ENCODE peak calls at places on chromosomes 4 and X, in seven cellular contexts. A, S, D, M, B, Z and Y are unnamed samples.
A peak's percentile ranks its signal among the peaks of the same experiment; 100 is the strongest.

GRCh38 chrX:139204903-139205667 is 325.5 kb upstream of the F9 start:
- DNase-seq in D (no peak), S (no peak), Z (no peak), A (peak; percentile 59), B (no peak), M (peak; percentile 21), Y (no peak)

GRCh38 chr4:77582151-77582550 is 23.5 kb upstream of the CXCL13 start:
- DNase-seq in B (no peak), D (no peak), Z (no peak), A (peak; percentile 26), S (no peak), M (no peak), Y (no peak)

GRCh38 chr4:98747659-98748091 is 89.3 kb upstream of the TSPAN5 start:
- DNase-seq in Z (no peak), D (no peak), B (no peak), A (peak; percentile 20), M (no peak), S (no peak), Y (peak; percentile 46)

GRCh38 chr4:169164669-169165415 is 105.9 kb downstream of the SH3RF1 start:
- DNase-seq in A (peak; percentile 72), Z (no peak), S (no peak), D (no peak), B (no peak), M (no peak), Y (no peak)

GRCh38 chrX:115449742-115450141 is 111.2 kb upstream of the PLS3 start:
- DNase-seq in S (no peak), A (peak; percentile 56), D (peak; percentile 74), B (no peak), M (peak; percentile 64), Z (no peak), Y (no peak)

GRCh38 chrX:153926863-153927685 is 1.0 kb upstream of the ARHGAP4 start:
- DNase-seq in B (no peak), M (no peak), A (peak; percentile 30), D (peak; percentile 85), S (no peak), Z (no peak), Y (peak; percentile 54)

GRCh38 chrX:51893931-51894696 is 691 bp downstream of the MAGED1 start:
- DNase-seq in A (peak; percentile 29), D (no peak), M (peak; percentile 48), S (no peak), B (no peak), Z (no peak), Y (peak; percentile 2)

GRCh38 chrX:154482786-154483185 is 3.6 kb downstream of the UBL4A start:
- DNase-seq in D (no peak), A (no peak), M (no peak), Z (no peak), B (no peak), S (no peak), Y (no peak)

GRCh38 chr4:151256134-151256533 is 20.8 kb upstream of the PRSS48 start:
- DNase-seq in B (no peak), S (no peak), M (no peak), Z (no peak), A (no peak), D (no peak), Y (peak; percentile 49)

GRCh38 chrX:73913580-73913979 is 350.6 kb downstream of the CHIC1 start:
- DNase-seq in S (no peak), M (no peak), D (no peak), B (no peak), A (peak; percentile 53), Z (no peak), Y (no peak)

GRCh38 chr4:133802741-133803140 is 398.8 kb downstream of the PABPC4L start:
- DNase-seq in A (peak; percentile 65), M (no peak), D (no peak), Z (no peak), B (no peak), S (no peak), Y (no peak)

GRCh38 chr4:86981789-86982188 is 47.0 kb downstream of the AFF1 start:
- DNase-seq in D (no peak), B (no peak), Z (no peak), S (no peak), A (no peak), M (no peak), Y (no peak)
- H3K4me3 ChIP-seq in D (no peak overlapping the region), B (no peak overlapping the region), Z (no peak overlapping the region), S (no peak overlapping the region), A (no peak overlapping the region), M (no peak overlapping the region), Y (no peak overlapping the region)

GRCh38 chr4:111945014-111945413 is 200.2 kb upstream of the FAM241A start:
- DNase-seq in A (peak; percentile 9), Z (no peak), D (no peak), B (no peak), S (no peak), M (no peak), Y (no peak)
- H3K4me1 ChIP-seq in A (no peaks in the 10 kb centered on the region), Z (no peaks in the 10 kb centered on the region), D (no peaks in the 10 kb centered on the region), B (no peaks in the 10 kb centered on the region), S (no peaks in the 10 kb centered on the region), M (no peaks in the 10 kb centered on the region), Y (no peaks in the 10 kb centered on the region)

GRCh38 chr4:186604124-186604627 is 48.8 kb upstream of the MTNR1A start:
- DNase-seq in S (no peak), Z (no peak), M (no peak), A (no peak), B (no peak), D (no peak), Y (no peak)

GRCh38 chr4:186607490-186607889 is 52.1 kb upstream of the MTNR1A start:
- DNase-seq in B (no peak), D (no peak), S (no peak), A (no peak), Z (no peak), M (no peak), Y (no peak)

GRCh38 chr4:186605261-186605865 is 50.0 kb upstream of the MTNR1A start:
- DNase-seq in B (no peak), S (no peak), A (no peak), M (no peak), Z (no peak), D (no peak), Y (no peak)

GRCh38 chr4:186602978-186603377 is 47.6 kb upstream of the MTNR1A start:
- DNase-seq in A (no peak), D (no peak), Z (no peak), B (no peak), M (no peak), S (no peak), Y (no peak)

DNA sequence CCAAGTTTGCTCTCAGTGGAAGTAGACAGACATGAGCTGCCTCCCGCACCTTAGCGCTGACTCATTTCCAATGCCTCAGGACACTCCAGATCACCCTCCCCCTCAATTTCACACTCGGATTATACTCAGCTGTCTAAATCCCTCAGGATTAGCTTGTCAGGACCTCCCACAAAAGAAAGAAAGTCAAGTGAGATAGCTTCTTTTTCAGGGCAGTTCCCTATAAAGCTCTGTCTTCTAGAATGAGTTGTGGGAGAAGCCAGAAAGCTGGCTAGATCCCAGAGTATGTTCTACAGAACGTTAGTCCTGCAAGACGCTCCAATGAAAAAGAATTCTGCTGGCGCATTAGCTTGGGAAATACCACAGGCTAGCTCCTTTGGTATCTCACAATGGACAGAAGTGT is 51.2 kb upstream of the MTNR1A start:
- DNase-seq in A (peak; percentile 66), D (no peak), M (no peak), Z (no peak), B (no peak), S (no peak), Y (no peak)
- H3K36me3 ChIP-seq in A (peaks cover 25% of the 10 kb centered on the region), D (peaks cover 19% of the 10 kb centered on the region), M (no peaks in the 10 kb centered on the region), Z (peaks cover 59% of the 10 kb centered on the region), B (peaks cover 27% of the 10 kb centered on the region), S (peaks cover 25% of the 10 kb centered on the region), Y (peaks cover 36% of the 10 kb centered on the region)

GRCh38 chr4:26858947-26859401 is 1.7 kb upstream of the STIM2 start:
- DNase-seq in B (no peak), Z (no peak), S (no peak), M (no peak), D (no peak), A (peak; percentile 32), Y (peak; percentile 71)
- H3K4me3 ChIP-seq in B (no peak overlapping the region), Z (no peak overlapping the region), S (no peak overlapping the region), M (no peak overlapping the region), D (no peak overlapping the region), A (peak overlapping the region; percentile 96), Y (no peak overlapping the region)

GRCh38 chr4:153520871-153521329 is 54.7 kb downstream of the TMEM131L start:
- DNase-seq in D (no peak), S (no peak), B (no peak), M (no peak), Z (no peak), A (no peak), Y (peak; percentile 14)

GRCh38 chr4:153522800-153523089 is 56.6 kb downstream of the TMEM131L start:
- DNase-seq in D (no peak), Z (no peak), A (no peak), S (no peak), B (no peak), M (no peak), Y (no peak)

GRCh38 chr4:153523171-153523757 is 57.1 kb downstream of the TMEM131L start:
- DNase-seq in S (no peak), Z (no peak), A (peak; percentile 36), D (no peak), B (no peak), M (no peak), Y (no peak)

GRCh38 chr4:153521467-153521866 is 55.3 kb downstream of the TMEM131L start:
- DNase-seq in M (no peak), A (no peak), D (no peak), Z (no peak), S (no peak), B (no peak), Y (no peak)

DNA sequence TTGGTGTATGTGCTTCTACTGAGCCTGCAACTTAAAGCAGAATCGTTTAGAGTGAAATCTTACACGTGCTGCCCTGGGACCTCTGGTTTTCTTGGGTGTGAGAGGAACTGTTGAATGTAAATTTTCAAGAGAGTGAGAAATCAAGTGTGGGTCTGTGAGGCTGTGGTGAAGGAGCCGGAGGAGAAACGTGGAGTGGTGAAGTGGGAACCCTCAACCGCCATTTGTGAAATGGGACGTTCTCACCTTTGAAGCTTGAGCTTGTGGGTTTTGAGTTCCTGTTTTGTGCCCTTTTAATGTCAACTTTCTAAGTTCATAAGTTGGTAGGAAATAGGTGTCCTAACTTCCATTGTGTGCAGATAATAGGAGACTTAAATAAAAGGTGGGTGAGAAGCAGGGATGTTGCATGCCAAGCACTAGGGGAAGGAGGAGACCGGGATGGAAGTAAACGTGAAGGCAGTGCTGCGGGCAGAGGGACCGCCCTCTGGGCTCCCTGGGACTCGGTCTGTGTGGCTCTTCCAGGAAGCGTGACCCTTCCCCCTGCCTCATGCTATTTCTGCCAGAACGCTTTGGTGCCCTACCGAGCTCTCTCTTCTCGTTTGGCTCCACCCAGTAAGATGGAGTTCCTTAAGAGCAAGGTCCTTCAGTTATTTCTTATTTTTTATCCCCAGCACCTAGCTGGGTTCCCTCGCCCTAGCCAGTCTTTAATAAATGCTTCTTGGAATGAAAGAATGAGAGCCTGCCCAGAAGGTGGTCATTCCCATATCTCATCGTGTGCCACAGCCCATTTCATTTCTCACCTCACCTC is 56.0 kb downstream of the TMEM131L start:
- DNase-seq in A (no peak), S (no peak), D (no peak), M (no peak), B (no peak), Z (no peak), Y (peak; percentile 48)
- H3K4me1 ChIP-seq in A (no peaks in the 10 kb centered on the region), S (peaks cover 3% of the 10 kb centered on the region), D (peaks cover 19% of the 10 kb centered on the region), M (no peaks in the 10 kb centered on the region), B (peaks cover 2% of the 10 kb centered on the region), Z (peaks cover 27% of the 10 kb centered on the region), Y (peaks cover 15% of the 10 kb centered on the region)

GRCh38 chr4:38923746-38924145 is 56.1 kb downstream of the FAM114A1 start:
- DNase-seq in D (no peak), B (no peak), Z (no peak), M (no peak), A (no peak), S (no peak), Y (no peak)
- H3K36me3 ChIP-seq in D (peaks cover 13% of the 10 kb centered on the region), B (no peaks in the 10 kb centered on the region), Z (peaks cover 45% of the 10 kb centered on the region), M (no peaks in the 10 kb centered on the region), A (peaks cover 10% of the 10 kb centered on the region), S (peaks cover 62% of the 10 kb centered on the region), Y (peaks cover 4% of the 10 kb centered on the region)